ENCODE peak calls at places on chromosomes 13 and 19, in five cellular contexts. D is hippocampal formation, N is retinal pigment epithelial cell, O is glutamatergic neuron, E is GM04503. V is an unnamed sample.

GRCh38 chr13:97627566-97627965 is 193.6 kb downstream of the RAP2A start:
- DNase-seq in D (no peak), N (peak), O (peak), E (peak), V (no peak)

GRCh38 chr19:14689598-14690503 is at the start of gene ZNF333:
- DNase-seq in D (peak), N (peak), O (peak), E (peak), V (peak)

GRCh38 chr13:50990540-50991506 is 81.2 kb downstream of the RNASEH2B start:
- DNase-seq in D (no peak), N (peak), O (peak), E (peak), V (no peak)

GRCh38 chr19:54526972-54527371 is 24.3 kb downstream of the LAIR2 start:
- DNase-seq in D (no peak), N (no peak), O (no peak), E (no peak), V (no peak)

GRCh38 chr13:50426932-50427331 is 411.7 kb downstream of the KCNRG start:
- DNase-seq in D (no peak), N (no peak), O (no peak), E (no peak), V (no peak)

GRCh38 chr19:45440259-45440638 is 16.5 kb upstream of the ERCC1 start:
- DNase-seq in D (no peak), N (no peak), O (no peak), E (no peak), V (no peak)

GRCh38 chr13:34265016-34265692 is 447.2 kb downstream of the RFC3 start:
- DNase-seq in D (no peak), N (no peak), O (no peak), E (no peak), V (no peak)

GRCh38 chr13:93915269-93915809 is 564.1 kb downstream of the DCT start:
- DNase-seq in D (no peak), N (no peak), O (no peak), E (peak), V (no peak)

GRCh38 chr13:36323951-36324566 is 22.1 kb downstream of the SPART start:
- DNase-seq in D (no peak), N (no peak), O (no peak), E (peak), V (no peak)

GRCh38 chr13:104553156-104553555 is 1486.9 kb upstream of the SLC10A2 start:
- DNase-seq in D (no peak), N (peak), O (no peak), E (no peak), V (no peak)